ENCODE peak calls at places on chromosomes 5 and 9, in seven cellular contexts. Z is mesendoderm, H is IMR-90, I is H9, W is mesenchymal stem cell, S is H1, L is trophoblast cell. G is an unnamed sample.

GRCh38 chr9:69089491-69089890 is 53.9 kb downstream of the FXN start:
- DNase-seq in S (no peak), Z (peak), I (peak), W (no peak), H (no peak), L (no peak), G (no peak)

GRCh38 chr9:111610851-111611250 is 11.4 kb upstream of the PTGR1 start:
- DNase-seq in I (no peak), H (no peak), S (no peak), L (no peak), Z (no peak), W (no peak), G (no peak)

GRCh38 chr5:172478256-172478655 is 23.9 kb upstream of the SH3PXD2B start:
- DNase-seq in Z (peak), H (no peak), I (no peak), L (peak), W (no peak), S (no peak), G (no peak)

GRCh38 chr9:128026255-128027165 is 40.6 kb downstream of the NAIF1 start:
- DNase-seq in Z (peak), L (no peak), W (peak), S (no peak), I (no peak), H (no peak), G (no peak)

GRCh38 chr5:61651202-61651601 is 319.1 kb downstream of the ZSWIM6 start:
- DNase-seq in H (no peak), L (no peak), S (no peak), I (no peak), Z (no peak), W (no peak), G (no peak)

GRCh38 chr5:180806351-180807011 is 3.9 kb upstream of the MGAT1 start:
- DNase-seq in S (no peak), Z (no peak), I (no peak), L (no peak), W (no peak), H (no peak), G (no peak)

GRCh38 chr5:33649801-33650482 is 209.2 kb downstream of the TARS1 start:
- DNase-seq in S (no peak), Z (no peak), H (peak), W (peak), I (no peak), L (no peak), G (peak)

GRCh38 chr5:133295520-133295919 is 243.7 kb downstream of the HSPA4 start:
- DNase-seq in L (no peak), Z (no peak), I (no peak), W (no peak), H (no peak), S (no peak), G (no peak)

GRCh38 chr9:137053944-137054931 is at the start of gene ENTPD2:
- DNase-seq in Z (no peak), S (no peak), L (peak), H (no peak), W (no peak), I (peak), G (no peak)

GRCh38 chr5:129905467-129906176 is 1.4 kb downstream of the CHSY3 start:
- DNase-seq in L (no peak), S (no peak), H (peak), I (peak), Z (peak), W (peak), G (peak)

GRCh38 chr9:13205824-13206223 is 73.7 kb downstream of the MPDZ start:
- DNase-seq in L (no peak), I (no peak), Z (peak), W (no peak), H (no peak), S (no peak), G (no peak)

GRCh38 chr5:176956756-176957155 is 49.8 kb downstream of the UIMC1 start:
- DNase-seq in H (no peak), L (no peak), Z (no peak), I (no peak), W (no peak), S (no peak), G (no peak)

GRCh38 chr5:81203729-81204128 is 29.4 kb upstream of the CKMT2 start:
- DNase-seq in Z (no peak), S (no peak), L (no peak), I (no peak), W (no peak), H (no peak), G (no peak)

GRCh38 chr9:129677456-129677855 is 12.0 kb downstream of the PRRX2 start:
- DNase-seq in L (no peak), W (no peak), S (no peak), Z (no peak), I (no peak), H (no peak), G (no peak)

GRCh38 chr9:123450096-123450495 is 94.1 kb downstream of the CRB2 start:
- DNase-seq in L (no peak), I (no peak), W (no peak), H (no peak), Z (no peak), S (no peak), G (no peak)

GRCh38 chr5:126000533-126000932 is 422.7 kb upstream of the GRAMD2B start:
- DNase-seq in Z (no peak), H (no peak), L (no peak), W (no peak), I (no peak), S (no peak), G (no peak)

DNA sequence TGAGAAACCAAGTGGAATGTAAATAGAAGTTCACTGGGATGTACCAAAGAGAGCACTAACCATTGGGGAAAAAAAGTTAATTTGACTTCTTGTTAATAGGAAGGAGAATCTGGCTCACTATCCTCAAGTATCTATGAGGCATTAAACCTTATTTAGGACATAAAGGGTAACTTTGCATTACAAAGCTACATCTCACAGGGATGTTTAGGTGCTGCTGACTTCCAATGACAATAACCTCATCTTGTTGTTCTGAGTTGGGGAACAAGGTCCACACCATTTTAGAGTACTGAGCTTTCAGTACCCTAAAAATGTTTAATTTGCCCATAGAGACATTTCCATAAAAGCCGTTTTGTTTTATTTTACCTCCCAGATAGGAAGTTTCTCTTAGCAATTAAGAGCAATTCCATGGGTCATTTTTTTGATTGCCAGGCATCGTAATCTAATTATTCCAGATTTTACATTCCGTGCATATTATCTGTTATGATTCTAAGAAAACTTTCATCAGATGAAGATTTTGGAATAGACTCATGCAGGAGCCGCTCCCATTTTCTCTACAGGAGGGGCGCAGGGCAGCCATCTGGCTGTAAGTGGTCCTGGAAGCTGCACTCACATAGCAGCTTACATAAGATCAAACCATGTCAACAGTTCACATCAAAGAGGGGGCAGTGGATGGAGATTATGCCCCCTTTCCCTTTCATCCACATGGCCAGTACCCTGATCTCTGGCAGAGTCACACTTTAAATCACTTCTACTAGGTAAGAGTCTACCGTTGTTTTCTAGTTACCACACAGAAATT is 73.5 kb upstream of the PCA3 start:
- DNase-seq in L (no peak), S (no peak), Z (no peak), I (no peak), H (no peak), W (peak), G (no peak)
- H2BK120ac ChIP-seq in L (no peak), S (no peak), Z (no peak), I (no peak), H (no peak), W (no peak), G (no peak)

GRCh38 chr5:147925020-147925419 is 18.7 kb upstream of the C5orf46 start:
- DNase-seq in I (no peak), W (no peak), Z (peak), H (no peak), L (no peak), S (no peak), G (no peak)
- H2BK120ac ChIP-seq in I (no peak), W (no peak), Z (no peak), H (no peak), L (no peak), S (no peak), G (no peak)

GRCh38 chr5:170628691-170629565 is 125.1 kb downstream of the KCNIP1 start:
- DNase-seq in W (no peak), L (no peak), S (no peak), I (no peak), H (no peak), Z (no peak), G (no peak)
- H2BK120ac ChIP-seq in W (no peak), L (no peak), S (no peak), I (no peak), H (no peak), Z (no peak), G (no peak)

GRCh38 chr5:122844136-122844915 is 1.1 kb upstream of the SNX24 start:
- DNase-seq in L (peak), I (no peak), S (no peak), W (peak), H (no peak), Z (peak), G (no peak)

GRCh38 chr5:122839731-122840130 is 5.7 kb upstream of the SNX24 start:
- DNase-seq in W (no peak), H (peak), L (peak), S (no peak), Z (no peak), I (no peak), G (no peak)

GRCh38 chr5:122845253-122846050 is at the start of gene SNX24:
- DNase-seq in Z (peak), L (peak), I (peak), H (peak), W (peak), S (peak), G (peak)

GRCh38 chr5:122844916-122845252 is 529 bp upstream of the SNX24 start:
- DNase-seq in Z (no peak), S (no peak), L (no peak), I (no peak), H (peak), W (no peak), G (no peak)

GRCh38 chr5:122842016-122842580 is 3.3 kb upstream of the SNX24 start:
- DNase-seq in S (no peak), L (peak), H (no peak), I (no peak), Z (no peak), W (no peak), G (no peak)
- H2BK120ac ChIP-seq in S (no peak), L (no peak), H (no peak), I (no peak), Z (no peak), W (no peak), G (no peak)

GRCh38 chr9:116990592-116990991 is 303.5 kb downstream of the TRIM32 start:
- DNase-seq in H (no peak), S (no peak), W (peak), L (no peak), Z (no peak), I (no peak), G (no peak)

GRCh38 chr9:116980582-116980981 is 293.5 kb downstream of the TRIM32 start:
- DNase-seq in W (no peak), H (no peak), Z (no peak), L (no peak), S (no peak), I (no peak), G (no peak)

GRCh38 chr9:116984111-116984510 is 297.0 kb downstream of the TRIM32 start:
- DNase-seq in Z (no peak), L (no peak), I (no peak), S (no peak), H (no peak), W (no peak), G (no peak)

GRCh38 chr9:116987902-116988301 is 300.8 kb downstream of the TRIM32 start:
- DNase-seq in H (no peak), W (peak), Z (no peak), I (no peak), L (no peak), S (no peak), G (no peak)

DNA sequence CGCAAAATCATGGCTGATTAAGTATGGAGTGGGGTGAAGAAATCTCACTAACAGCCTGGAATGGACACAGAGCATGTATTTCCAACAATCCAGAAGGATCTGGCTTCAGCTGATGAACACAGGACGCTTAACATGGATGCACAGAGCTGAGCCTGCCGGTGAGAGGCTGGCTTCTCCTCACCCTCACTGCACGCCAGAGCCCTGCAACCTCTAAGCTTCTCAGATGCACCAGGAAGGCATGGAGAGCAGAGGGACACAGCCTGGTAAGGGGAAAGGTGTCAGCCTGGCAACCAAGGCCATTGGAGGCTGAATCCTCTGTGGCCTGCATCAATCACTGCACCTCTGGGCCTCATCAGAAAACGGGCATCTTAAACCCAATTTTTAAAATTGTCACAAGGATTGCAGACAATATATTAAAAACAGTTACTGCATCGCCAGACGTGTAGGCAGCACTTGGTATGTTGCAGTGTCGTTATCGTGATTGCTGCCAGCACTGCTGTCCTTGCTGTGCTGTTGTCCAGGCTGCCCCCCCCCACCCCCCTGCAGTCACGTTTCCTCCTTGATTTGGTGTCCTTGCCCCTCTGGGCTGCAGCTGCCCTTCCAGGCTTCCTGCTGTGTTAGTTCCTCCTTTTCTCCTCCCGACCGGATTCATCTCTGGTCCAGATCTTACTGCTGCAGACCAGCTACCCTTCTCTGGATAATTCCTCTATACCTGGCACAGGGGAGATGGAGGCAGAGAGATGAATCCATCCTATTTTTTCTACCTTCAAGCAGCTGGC is 298.7 kb downstream of the TRIM32 start:
- DNase-seq in I (no peak), W (no peak), H (no peak), Z (no peak), S (no peak), L (no peak), G (no peak)
- H2BK120ac ChIP-seq in I (no peak), W (no peak), H (no peak), Z (no peak), S (no peak), L (no peak), G (no peak)

GRCh38 chr5:15819617-15820016 is 319.6 kb downstream of the FBXL7 start:
- DNase-seq in Z (no peak), S (no peak), H (no peak), I (no peak), L (no peak), W (no peak), G (no peak)
- H2BK120ac ChIP-seq in Z (no peak), S (no peak), H (no peak), I (no peak), L (no peak), W (no peak), G (no peak)

GRCh38 chr5:50808406-50808805 is 142.0 kb downstream of the PARP8 start:
- DNase-seq in L (no peak), S (no peak), I (no peak), H (no peak), W (no peak), Z (peak), G (no peak)
- H2BK120ac ChIP-seq in L (no peak), S (no peak), I (no peak), H (no peak), W (no peak), Z (no peak), G (no peak)

DNA sequence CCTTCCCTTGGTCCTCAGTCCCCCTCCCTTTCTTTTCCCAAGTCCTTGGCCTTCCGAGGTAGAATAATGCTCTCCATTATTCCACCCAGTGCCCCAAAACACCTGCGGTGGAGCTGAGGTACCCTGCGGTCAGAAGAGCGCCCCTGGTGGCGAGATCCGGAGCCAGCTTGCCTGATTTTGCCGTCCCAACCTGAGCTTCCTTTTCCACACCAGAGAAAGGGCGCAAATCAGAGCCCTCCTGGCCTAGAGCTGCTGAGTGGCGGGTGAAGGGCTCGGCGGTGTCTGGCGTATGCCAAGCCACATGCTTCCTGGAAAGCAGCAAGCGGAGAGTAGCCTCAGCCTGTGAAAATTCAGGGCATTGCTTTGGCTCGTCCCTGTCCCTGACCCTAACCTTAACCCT is 21.1 kb upstream of the CARTPT start:
- DNase-seq in W (no peak), Z (peak), I (peak), L (no peak), H (no peak), S (peak), G (peak)
- H2BK120ac ChIP-seq in W (no peak), Z (no peak), I (no peak), L (no peak), H (no peak), S (no peak), G (no peak)